ENCODE peak calls at places on chromosome 19, in nine cellular contexts. I is heart right ventricle, K is left lung, S is breast epithelium, B is left ventricle myocardium inferior, R is testis, N is body of pancreas, J is PC-9, E is ovary. T is an unnamed sample.

GRCh38 chr19:13825489-13826475 is 30.5 kb downstream of the ZSWIM4 start:
- DNase-seq in I (no peak), K (no peak), S (no peak), B (no peak), R (no peak), N (no peak), J (no peak), E (peak; percentile 42), T (peak; percentile 55)

GRCh38 chr19:325173-325936 is 19.2 kb downstream of the MIER2 start:
- DNase-seq in I (no peak), K (no peak), S (no peak), B (no peak), R (no peak), N (no peak), J (no peak), E (no peak), T (no peak)

GRCh38 chr19:55080915-55081772 is 5.5 kb downstream of the EPS8L1 start:
- DNase-seq in I (peak; percentile 82), K (peak; percentile 87), S (peak; percentile 80), B (peak; percentile 73), R (peak; percentile 82), N (peak; percentile 68), J (no peak), E (peak; percentile 65), T (peak; percentile 95)

GRCh38 chr19:36182612-36183454 is 30.6 kb upstream of the COX7A1 start:
- DNase-seq in I (no peak), K (no peak), S (no peak), B (no peak), R (no peak), N (no peak), J (peak; percentile 64), E (no peak), T (no peak)

GRCh38 chr19:16969127-16969526 is 57.5 kb downstream of the CPAMD8 start:
- DNase-seq in I (no peak), K (no peak), S (peak; percentile 21), B (no peak), R (no peak), N (no peak), J (peak; percentile 50), E (no peak), T (peak; percentile 25)

GRCh38 chr19:5001547-5002131 is 32.7 kb downstream of the KDM4B start:
- DNase-seq in I (no peak), K (no peak), S (no peak), B (no peak), R (no peak), N (no peak), J (peak; percentile 51), E (no peak), T (peak; percentile 59)

GRCh38 chr19:46815833-46816627 is 27.6 kb upstream of the SLC1A5 start:
- DNase-seq in I (no peak), K (no peak), S (no peak), B (no peak), R (no peak), N (no peak), J (no peak), E (no peak), T (peak; percentile 42)

GRCh38 chr19:5035817-5036732 is 67.2 kb downstream of the KDM4B start:
- DNase-seq in I (no peak), K (no peak), S (no peak), B (no peak), R (peak; percentile 43), N (no peak), J (no peak), E (no peak), T (no peak)

GRCh38 chr19:51916167-51916566 is 11.1 kb upstream of the ZNF613 start:
- DNase-seq in I (no peak), K (no peak), S (no peak), B (no peak), R (no peak), N (no peak), J (no peak), E (no peak), T (no peak)

GRCh38 chr19:55691561-55692481 is 16.8 kb downstream of the EPN1 start:
- DNase-seq in I (no peak), K (peak; percentile 19), S (no peak), B (peak; percentile 12), R (no peak), N (no peak), J (no peak), E (peak; percentile 31), T (no peak)

GRCh38 chr19:33086955-33087354 is 6.0 kb downstream of the GPATCH1 start:
- DNase-seq in I (no peak), K (no peak), S (no peak), B (no peak), R (no peak), N (no peak), J (no peak), E (no peak), T (no peak)

GRCh38 chr19:42501733-42502132 is 26.5 kb downstream of the CEACAM1 start:
- DNase-seq in I (no peak), K (no peak), S (no peak), B (no peak), R (no peak), N (no peak), J (no peak), E (no peak), T (no peak)

GRCh38 chr19:54518844-54519243 is 16.2 kb downstream of the LAIR2 start:
- DNase-seq in I (no peak), K (no peak), S (no peak), B (no peak), R (no peak), N (no peak), J (no peak), E (no peak), T (no peak)

GRCh38 chr19:1469200-1469935 is 9.6 kb downstream of the C19orf25 start:
- DNase-seq in I (peak; percentile 18), K (no peak), S (no peak), B (no peak), R (no peak), N (no peak), J (no peak), E (no peak), T (no peak)

GRCh38 chr19:48713041-48713863 is 6.3 kb downstream of the MAMSTR start:
- DNase-seq in I (no peak), K (no peak), S (no peak), B (no peak), R (no peak), N (peak; percentile 22), J (no peak), E (no peak), T (peak; percentile 71)

GRCh38 chr19:30222428-30222873 is 149.7 kb upstream of the ZNF536 start:
- DNase-seq in I (peak; percentile 29), K (no peak), S (no peak), B (no peak), R (no peak), N (peak; percentile 25), J (no peak), E (no peak), T (no peak)

GRCh38 chr19:56155124-56155687 is 14.1 kb downstream of the ZNF444 start:
- DNase-seq in I (peak; percentile 36), K (no peak), S (no peak), B (no peak), R (peak; percentile 53), N (peak; percentile 60), J (no peak), E (no peak), T (peak; percentile 66)

GRCh38 chr19:55041627-55042343 is 3.7 kb upstream of the GP6 start:
- DNase-seq in I (no peak), K (no peak), S (no peak), B (no peak), R (no peak), N (no peak), J (no peak), E (no peak), T (no peak)

GRCh38 chr19:6047741-6048231 is 62.5 kb downstream of the RFX2 start:
- DNase-seq in I (no peak), K (no peak), S (no peak), B (no peak), R (peak; percentile 42), N (no peak), J (no peak), E (no peak), T (peak; percentile 61)

GRCh38 chr19:53884256-53884655 is 2.3 kb downstream of the PRKCG start:
- DNase-seq in I (no peak), K (no peak), S (no peak), B (no peak), R (no peak), N (no peak), J (peak; percentile 30), E (no peak), T (no peak)

DNA sequence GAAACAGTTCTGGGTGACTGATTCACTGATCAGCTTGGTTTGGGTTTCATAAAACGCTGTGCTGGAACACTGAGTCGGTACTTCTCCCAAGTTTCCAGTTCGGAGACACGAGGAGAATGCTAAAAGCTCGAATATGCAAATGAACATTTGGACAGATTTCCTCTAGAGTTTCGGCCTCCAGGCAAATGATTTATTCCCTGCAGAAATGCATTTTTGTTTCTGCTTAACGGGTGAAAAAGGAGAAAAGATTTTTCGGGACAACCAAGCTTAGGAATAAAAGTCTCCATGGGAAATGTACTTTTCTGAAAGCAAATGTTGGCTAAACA is 211.1 kb downstream of the UQCRFS1 start:
- DNase-seq in I (no peak), K (no peak), S (no peak), B (no peak), R (peak; percentile 19), N (no peak), J (no peak), E (no peak), T (no peak)
- TF ChIP-seq CTCF in I (no peak), K (no peak), S (no peak), B (no peak), R (no peak), N (no peak), J (no peak), E (no peak), T (no peak)

GRCh38 chr19:40791349-40791748 is 7.6 kb upstream of the EGLN2 start:
- DNase-seq in I (no peak), K (peak; percentile 57), S (no peak), B (no peak), R (no peak), N (no peak), J (no peak), E (no peak), T (no peak)
- H3K27ac ChIP-seq in I (no peak overlapping the region), K (peak overlapping the region; percentile 61), S (no peak overlapping the region), B (no peak overlapping the region), R (no peak overlapping the region), N (no peak overlapping the region), J (no peak overlapping the region), E (no peak overlapping the region), T (no peak overlapping the region)

DNA sequence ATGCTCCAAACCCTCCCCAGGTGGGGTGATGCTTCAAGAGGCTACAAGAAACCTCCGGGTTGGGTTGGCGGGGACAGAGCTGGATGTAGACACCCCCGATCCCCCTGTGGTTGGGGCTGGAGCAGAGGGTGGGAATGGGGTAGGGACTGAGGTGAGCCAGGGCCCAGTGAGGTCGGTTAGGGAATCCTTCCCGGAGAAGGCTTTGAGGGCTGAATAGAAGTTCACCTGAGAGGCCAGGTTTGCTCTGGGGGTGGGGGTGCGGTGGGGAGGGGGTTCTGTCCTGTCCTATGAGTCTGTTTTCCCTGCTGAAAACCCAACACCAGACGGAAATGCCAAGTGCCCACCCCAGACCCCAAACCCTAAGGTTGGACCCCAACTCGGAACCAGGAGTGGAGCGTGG is 69.1 kb downstream of the CELF5 start:
- DNase-seq in I (no peak), K (no peak), S (no peak), B (no peak), R (no peak), N (no peak), J (no peak), E (no peak), T (no peak)
- H3K27me3 ChIP-seq in I (peaks cover 85% of the 10 kb centered on the region), K (peaks cover 86% of the 10 kb centered on the region), S (no peaks in the 10 kb centered on the region), B (peaks cover 93% of the 10 kb centered on the region), R (no peaks in the 10 kb centered on the region), N (no peaks in the 10 kb centered on the region), J (peaks cover 28% of the 10 kb centered on the region), E (no peaks in the 10 kb centered on the region), T (no peaks in the 10 kb centered on the region)

GRCh38 chr19:8373867-8374813 is 10.2 kb downstream of the ANGPTL4 start:
- DNase-seq in I (no peak), K (no peak), S (no peak), B (no peak), R (peak; percentile 84), N (peak; percentile 91), J (no peak), E (peak; percentile 78), T (no peak)
- TF ChIP-seq CTCF in I (no peak), K (no peak), S (no peak), B (no peak), R (no peak), N (peak; percentile 41), J (no peak), E (no peak), T (no peak)

T was measured in WERI-Rb-1.